ENCODE peak calls at places on chromosome 16, in five cellular contexts. P is cardiac muscle cell; Q is CD4-positive, CD25-positive, alpha-beta regulatory T cell; O is stomach; U is H1. V is an unnamed sample.

GRCh38 chr16:60771138-60771537 is 1265.1 kb downstream of the CDH8 start:
- DNase-seq in Q (no peak), U (no peak), O (no peak), P (no peak), V (no peak)

GRCh38 chr16:68059804-68060203 is 25.4 kb upstream of the NFATC3 start:
- DNase-seq in Q (no peak), O (no peak), P (no peak), U (no peak), V (no peak)

GRCh38 chr16:5056347-5056746 is 9.4 kb downstream of the C16orf89 start:
- DNase-seq in Q (peak; percentile 16), P (peak; percentile 57), U (peak; percentile 81), O (peak; percentile 29), V (no peak)

GRCh38 chr16:89720520-89720858 is 209 bp downstream of the VPS9D1 start:
- DNase-seq in Q (no peak), U (peak; percentile 85), P (peak; percentile 83), O (peak; percentile 52), V (no peak)

GRCh38 chr16:24430937-24431760 is 108.2 kb upstream of the RBBP6 start:
- DNase-seq in U (no peak), O (no peak), P (no peak), Q (no peak), V (no peak)

GRCh38 chr16:87533061-87533460 is 40.2 kb upstream of the ZCCHC14 start:
- DNase-seq in U (no peak), P (no peak), O (no peak), Q (no peak), V (no peak)

GRCh38 chr16:64615647-64616280 is 506.1 kb downstream of the CDH11 start:
- DNase-seq in Q (no peak), U (peak; percentile 63), O (no peak), P (peak; percentile 63), V (no peak)

GRCh38 chr16:66369055-66369592 is 2.6 kb downstream of the CDH5 start:
- DNase-seq in P (no peak), U (no peak), O (no peak), Q (no peak), V (no peak)

GRCh38 chr16:10501016-10501607 is 79.3 kb downstream of the EMP2 start:
- DNase-seq in P (no peak), O (no peak), U (no peak), Q (no peak), V (no peak)

GRCh38 chr16:75996491-75996890 is 270.2 kb upstream of the CPHXL start:
- DNase-seq in U (no peak), P (no peak), O (no peak), Q (no peak), V (no peak)

GRCh38 chr16:3998793-3999478 is 117.3 kb downstream of the ADCY9 start:
- DNase-seq in U (no peak), Q (no peak), O (no peak), P (no peak), V (no peak)
- H3K27ac ChIP-seq in U (peak overlapping the region; percentile 53), Q (no peak overlapping the region), O (peak overlapping the region; percentile 55), P (no peak overlapping the region), V (no peak overlapping the region)

GRCh38 chr16:84647830-84648594 is at the start of gene KLHL36:
- DNase-seq in O (peak; percentile 66), P (peak; percentile 67), Q (peak; percentile 72), U (peak; percentile 69), V (no peak)
- H3K27ac ChIP-seq in O (peak within 1 kb of the TSS; percentile 82), P (no peak within 1 kb of the TSS), Q (peak within 1 kb of the TSS; percentile 73), U (no peak within 1 kb of the TSS), V (no peak within 1 kb of the TSS)

GRCh38 chr16:84195201-84196093 is 4.5 kb downstream of the ADAD2 start:
- DNase-seq in Q (no peak), U (no peak), O (no peak), P (no peak), V (no peak)

GRCh38 chr16:84194018-84194417 is 3.1 kb downstream of the ADAD2 start:
- DNase-seq in Q (no peak), U (no peak), O (no peak), P (no peak), V (no peak)

GRCh38 chr16:84193480-84193879 is 2.5 kb downstream of the ADAD2 start:
- DNase-seq in U (no peak), P (no peak), Q (no peak), O (no peak), V (no peak)

GRCh38 chr16:84196101-84196500 is 5.1 kb downstream of the ADAD2 start:
- DNase-seq in Q (no peak), P (no peak), O (no peak), U (no peak), V (no peak)

DNA sequence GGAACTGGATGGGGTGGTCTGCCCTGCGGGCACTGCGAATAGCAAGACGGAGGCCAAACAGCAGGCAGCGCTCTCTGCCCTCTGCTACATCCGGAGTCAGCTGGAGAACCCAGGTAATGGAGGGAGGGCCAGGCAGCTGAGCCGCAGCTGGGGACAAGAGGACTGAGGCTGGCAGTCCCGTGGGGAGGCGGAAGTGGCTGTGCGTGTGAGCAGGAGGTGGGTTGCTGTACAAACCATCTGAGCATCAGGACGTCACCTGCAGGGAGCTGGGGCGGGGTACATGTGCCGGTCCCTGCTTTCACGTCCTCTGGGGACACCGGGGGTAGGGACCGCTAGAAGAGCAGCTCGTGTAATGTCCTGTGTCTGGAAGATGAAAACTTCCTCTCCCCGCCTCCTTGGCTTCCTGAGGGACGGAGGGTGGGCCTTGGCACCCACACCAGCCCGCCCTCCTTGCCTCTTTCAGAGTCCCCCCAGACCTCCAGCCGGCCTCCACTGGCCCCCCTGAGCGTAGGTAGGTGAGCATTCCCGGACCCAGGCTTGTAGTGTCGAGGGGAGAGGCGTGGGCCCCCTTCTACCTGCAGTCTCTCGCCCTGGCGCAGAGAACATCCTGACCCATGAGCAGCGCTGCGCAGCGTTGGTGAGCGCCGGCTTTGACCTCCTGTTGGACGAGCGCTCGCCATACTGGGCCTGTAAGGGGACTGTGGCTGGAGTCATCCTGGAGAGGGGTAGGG is 3.7 kb downstream of the ADAD2 start:
- DNase-seq in U (no peak), Q (no peak), P (no peak), O (no peak), V (no peak)
- H3K27ac ChIP-seq in U (no peak overlapping the region), Q (no peak overlapping the region), P (no peak overlapping the region), O (no peak overlapping the region), V (no peak overlapping the region)

DNA sequence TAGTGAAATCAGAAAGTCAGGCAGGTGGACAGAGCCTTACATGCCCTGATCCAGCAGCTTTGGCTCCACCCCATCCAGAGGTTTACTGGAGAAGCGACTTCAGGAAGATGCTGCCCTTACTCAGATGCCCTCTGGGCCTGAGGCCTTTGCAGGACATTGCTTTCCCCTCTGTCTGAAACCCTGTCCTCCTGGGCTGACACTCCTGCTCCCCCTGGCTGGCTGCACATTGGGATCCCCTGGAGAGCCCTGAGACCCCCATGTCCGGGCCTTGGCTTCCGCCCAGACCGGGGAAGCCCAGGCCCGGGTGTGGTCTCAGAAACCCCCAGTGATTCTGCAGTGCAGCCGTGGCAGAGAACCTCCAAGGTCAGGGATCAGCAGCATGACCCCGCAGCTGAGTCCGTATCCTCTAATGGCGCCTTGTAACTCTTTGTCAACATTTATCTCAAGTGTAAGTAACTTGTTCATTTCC is 36.6 kb downstream of the BCO1 start:
- DNase-seq in O (peak; percentile 33), U (no peak), Q (no peak), P (no peak), V (no peak)
- H3K27ac ChIP-seq in O (peak overlapping the region; percentile 60), U (no peak overlapping the region), Q (no peak overlapping the region), P (no peak overlapping the region), V (no peak overlapping the region)

GRCh38 chr16:19781196-19781595 is 63.1 kb downstream of the IQCK start:
- DNase-seq in P (no peak), O (no peak), U (peak; percentile 8), Q (no peak), V (no peak)
- H3K27ac ChIP-seq in P (no peak overlapping the region), O (no peak overlapping the region), U (no peak overlapping the region), Q (no peak overlapping the region), V (no peak overlapping the region)

GRCh38 chr16:84806890-84807258 is 12.9 kb upstream of the CRISPLD2 start:
- DNase-seq in Q (no peak), P (no peak), U (no peak), O (no peak), V (no peak)

GRCh38 chr16:84808812-84809211 is 11.0 kb upstream of the CRISPLD2 start:
- DNase-seq in O (no peak), U (no peak), Q (no peak), P (no peak), V (no peak)

GRCh38 chr16:84807776-84808175 is 12.0 kb upstream of the CRISPLD2 start:
- DNase-seq in P (no peak), Q (no peak), U (no peak), O (no peak), V (no peak)

GRCh38 chr16:84804326-84804725 is 15.5 kb upstream of the CRISPLD2 start:
- DNase-seq in P (no peak), Q (no peak), O (no peak), U (no peak), V (no peak)

DNA sequence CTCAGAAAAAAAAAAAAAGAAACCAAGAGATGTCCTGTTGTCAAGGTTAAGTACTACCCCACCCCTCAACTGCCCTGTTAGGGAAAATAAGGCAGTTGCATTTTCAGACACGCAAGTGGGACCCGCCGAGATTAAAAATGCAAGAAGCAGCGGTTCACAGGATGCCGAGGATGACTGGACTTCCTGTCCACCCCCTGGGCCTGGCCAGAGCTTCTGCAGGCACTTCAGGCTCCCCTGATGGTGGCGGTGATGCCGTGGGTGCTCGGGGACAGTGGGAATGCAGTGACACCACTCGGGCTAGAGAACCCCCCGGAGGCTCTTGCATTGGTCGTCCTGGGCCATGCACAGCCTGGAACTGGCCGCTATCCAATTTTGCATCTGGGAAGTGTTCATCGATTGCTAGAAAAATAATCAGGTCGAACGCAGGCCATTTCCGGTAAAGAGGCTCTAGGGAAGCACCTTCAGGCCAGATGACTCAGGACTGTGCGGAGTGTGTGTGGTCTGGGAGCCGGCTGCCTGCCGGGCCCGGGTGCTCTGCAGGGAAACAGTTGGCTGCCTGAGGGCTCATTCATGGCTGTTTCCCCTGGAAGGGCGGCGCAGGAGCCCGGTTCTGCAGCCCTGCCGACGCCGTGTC is 13.4 kb upstream of the CRISPLD2 start:
- DNase-seq in P (no peak), O (peak; percentile 42), U (no peak), Q (no peak), V (no peak)
- H3K27ac ChIP-seq in P (no peak overlapping the region), O (no peak overlapping the region), U (no peak overlapping the region), Q (no peak overlapping the region), V (no peak overlapping the region)

DNA sequence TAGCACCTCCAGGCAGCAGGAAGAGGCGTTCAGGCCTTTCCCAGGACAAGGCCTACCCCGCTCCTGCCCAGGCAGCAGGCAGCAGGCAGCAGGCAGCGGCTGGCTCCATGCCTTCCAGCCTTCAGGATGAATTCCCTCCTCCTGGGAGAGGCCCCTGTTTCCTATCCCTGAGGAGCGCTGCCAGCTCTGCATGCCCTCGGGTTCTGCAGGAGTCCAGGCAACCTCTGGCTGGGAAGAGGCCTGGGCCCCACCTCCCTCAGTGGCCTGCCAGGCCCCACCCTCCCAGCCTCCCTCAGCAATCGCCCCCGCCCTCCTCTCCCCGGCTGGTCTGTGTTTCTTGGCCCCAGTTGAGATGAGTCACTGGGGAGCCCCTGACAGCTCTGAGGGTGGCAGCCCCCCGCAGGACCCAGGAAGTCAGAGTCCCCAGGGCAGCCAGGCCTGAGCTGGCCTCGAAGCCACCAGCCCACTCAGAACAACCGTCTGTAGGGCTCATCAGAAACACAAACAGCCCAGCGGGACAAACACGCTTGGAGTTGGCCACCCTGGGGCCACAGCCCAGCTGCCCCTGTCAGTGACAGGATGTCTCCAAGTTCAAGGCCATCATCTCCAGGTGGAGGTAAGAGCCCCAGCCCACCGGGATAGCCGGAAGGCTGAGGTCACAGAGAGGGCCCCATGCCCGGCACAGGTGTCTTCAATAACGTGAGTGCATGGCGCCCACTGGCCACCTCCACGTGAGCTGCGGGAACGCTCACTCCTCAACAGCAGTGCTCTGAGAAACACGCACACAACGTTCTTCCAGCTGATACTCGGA is 39.5 kb upstream of the CIBAR2 start:
- DNase-seq in U (no peak), O (peak; percentile 72), P (no peak), Q (no peak), V (no peak)
- H3K27ac ChIP-seq in U (no peak overlapping the region), O (peak overlapping the region; percentile 15), P (peak overlapping the region; percentile 30), Q (no peak overlapping the region), V (no peak overlapping the region)

GRCh38 chr16:85678016-85678415 is 10.7 kb downstream of the GINS2 start:
- DNase-seq in Q (no peak), P (no peak), O (no peak), U (no peak), V (no peak)
- H3K27ac ChIP-seq in Q (no peak overlapping the region), P (peak overlapping the region; percentile 54), O (no peak overlapping the region), U (no peak overlapping the region), V (no peak overlapping the region)

V was measured in iPS DF 6.9.